ENCODE peak calls at places on chromosome 2, in ten cellular contexts. Q is testis; N is PC-3; Y is endothelial cell of umbilical vein; W is uterus; I is effector memory CD4-positive, alpha-beta T cell; L is right cardiac atrium; O is naive thymus-derived CD4-positive, alpha-beta T cell; C is neuronal stem cell; D is IMR-90. E is an unnamed sample. For H3K27me3 and H3K9me3, the result is how much of the 10 kb centered on the place peaks cover.

GRCh38 chr2:69582582-69583176 is 60.9 kb downstream of the AAK1 start:
- DNase-seq in Q (peak), N (no peak), Y (no peak), W (no peak), I (no peak), L (no peak), O (no peak), C (no peak), D (peak), E (no peak)

GRCh38 chr2:166764216-166764615 is 124.1 kb upstream of the XIRP2 start:
- DNase-seq in Q (no peak), N (no peak), Y (no peak), W (no peak), I (no peak), L (no peak), O (no peak), C (no peak), D (no peak), E (no peak)

GRCh38 chr2:159098815-159099455 is 130.5 kb downstream of the TANC1 start:
- DNase-seq in Q (no peak), N (peak), Y (peak), W (no peak), I (no peak), L (no peak), O (no peak), C (no peak), D (peak), E (no peak)

GRCh38 chr2:68279691-68280090 is 27.4 kb upstream of the PPP3R1 start:
- DNase-seq in Q (no peak), N (no peak), Y (no peak), W (no peak), I (no peak), L (no peak), O (no peak), C (no peak), D (no peak), E (no peak)

GRCh38 chr2:11790228-11790627 is 43.8 kb downstream of the LPIN1 start:
- DNase-seq in Q (no peak), N (no peak), Y (no peak), W (no peak), I (no peak), L (no peak), O (no peak), C (no peak), D (no peak), E (no peak)

GRCh38 chr2:68831688-68832087 is 39.5 kb downstream of the BMP10 start:
- DNase-seq in Q (no peak), N (no peak), Y (peak), W (no peak), I (no peak), L (peak), O (no peak), C (no peak), D (peak), E (no peak)

GRCh38 chr2:136135924-136136906 is 18.3 kb upstream of the CXCR4 start:
- DNase-seq in Q (peak), N (no peak), Y (no peak), W (no peak), I (peak), L (no peak), O (peak), C (no peak), D (no peak), E (no peak)

GRCh38 chr2:17558878-17559277 is 18.4 kb downstream of the VSNL1 start:
- DNase-seq in Q (no peak), N (no peak), Y (no peak), W (no peak), I (no peak), L (no peak), O (no peak), C (no peak), D (no peak), E (no peak)

GRCh38 chr2:168528016-168528415 is 71.9 kb downstream of the CERS6 start:
- DNase-seq in Q (no peak), N (no peak), Y (no peak), W (no peak), I (no peak), L (no peak), O (no peak), C (no peak), D (no peak), E (no peak)

GRCh38 chr2:9648821-9649220 is 18.0 kb upstream of the YWHAQ start:
- DNase-seq in Q (no peak), N (no peak), Y (no peak), W (no peak), I (no peak), L (no peak), O (no peak), C (no peak), D (no peak), E (no peak)

GRCh38 chr2:177165103-177165583 is 47.5 kb upstream of the HNRNPA3 start:
- DNase-seq in Q (peak), N (peak), Y (peak), W (peak), I (no peak), L (peak), O (peak), C (no peak), D (peak), E (peak)

GRCh38 chr2:200171761-200172482 is 134.6 kb upstream of the SPATS2L start:
- DNase-seq in Q (no peak), N (peak), Y (no peak), W (no peak), I (no peak), L (no peak), O (no peak), C (no peak), D (peak), E (no peak)

GRCh38 chr2:94622113-94622618 is 249.1 kb upstream of the TEKT4 start:
- DNase-seq in Q (peak), N (no peak), Y (no peak), W (no peak), I (no peak), L (no peak), O (no peak), C (no peak), D (no peak), E (no peak)
- H3K27me3 ChIP-seq in Q (under half), N (under half), Y (under half), W (under half), I (under half), L (under half), O (under half), C (under half), D (under half), E (under half)

GRCh38 chr2:2719015-2719414 is 387.9 kb upstream of the MYT1L start:
- DNase-seq in Q (no peak), N (no peak), Y (no peak), W (no peak), I (no peak), L (no peak), O (no peak), C (no peak), D (no peak), E (no peak)

GRCh38 chr2:2721296-2721835 is 390.3 kb upstream of the MYT1L start:
- DNase-seq in Q (no peak), N (no peak), Y (no peak), W (no peak), I (no peak), L (no peak), O (no peak), C (no peak), D (no peak), E (no peak)

GRCh38 chr2:2720351-2720750 is 389.3 kb upstream of the MYT1L start:
- DNase-seq in Q (no peak), N (no peak), Y (no peak), W (no peak), I (no peak), L (no peak), O (no peak), C (no peak), D (no peak), E (no peak)

GRCh38 chr2:2717406-2717805 is 386.3 kb upstream of the MYT1L start:
- DNase-seq in Q (no peak), N (no peak), Y (no peak), W (no peak), I (no peak), L (no peak), O (no peak), C (no peak), D (no peak), E (no peak)

GRCh38 chr2:2719781-2720180 is 388.7 kb upstream of the MYT1L start:
- DNase-seq in Q (no peak), N (no peak), Y (no peak), W (no peak), I (no peak), L (no peak), O (no peak), C (no peak), D (no peak), E (no peak)
- H3K9me3 ChIP-seq in Q (under half), N (under half), Y (under half), W (under half), I (under half), L (under half), O (under half), C (under half), D (under half), E (under half)

GRCh38 chr2:222296311-222296736 is 2.5 kb downstream of the PAX3 start:
- DNase-seq in Q (no peak), N (no peak), Y (no peak), W (no peak), I (no peak), L (no peak), O (no peak), C (no peak), D (no peak), E (no peak)

GRCh38 chr2:222297600-222297935 is 1.2 kb downstream of the PAX3 start:
- DNase-seq in Q (no peak), N (no peak), Y (no peak), W (no peak), I (no peak), L (no peak), O (no peak), C (no peak), D (no peak), E (no peak)

GRCh38 chr2:222296911-222297599 is 1.7 kb downstream of the PAX3 start:
- DNase-seq in Q (no peak), N (no peak), Y (no peak), W (no peak), I (no peak), L (no peak), O (no peak), C (no peak), D (no peak), E (no peak)

GRCh38 chr2:222298311-222299150 is at the start of gene PAX3:
- DNase-seq in Q (no peak), N (no peak), Y (no peak), W (no peak), I (no peak), L (no peak), O (no peak), C (no peak), D (no peak), E (no peak)

DNA sequence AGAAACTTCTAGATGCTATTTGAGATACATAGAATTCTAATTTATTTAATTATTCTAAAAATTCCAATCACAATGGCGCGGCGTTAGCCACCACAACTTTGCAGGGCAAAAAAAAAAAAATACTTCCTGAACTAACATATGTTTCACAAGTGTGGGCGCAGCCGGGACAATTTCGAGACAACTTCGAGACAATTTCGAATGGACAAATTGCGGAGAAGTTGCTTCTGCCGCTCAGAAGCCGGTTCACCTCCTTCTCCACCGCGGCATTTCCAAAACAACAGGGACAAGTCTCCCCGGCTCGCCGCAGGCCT is 843 bp downstream of the PAX3 start:
- DNase-seq in Q (no peak), N (no peak), Y (no peak), W (no peak), I (no peak), L (no peak), O (no peak), C (no peak), D (no peak), E (no peak)
- H3K27me3 ChIP-seq in Q (under half), N (half or more), Y (half or more), W (under half), I (half or more), L (under half), O (under half), C (half or more), D (half or more), E (under half)

GRCh38 chr2:157106950-157107349 is 150.6 kb upstream of the GALNT5 start:
- DNase-seq in Q (no peak), N (no peak), Y (no peak), W (no peak), I (no peak), L (no peak), O (no peak), C (no peak), D (no peak), E (no peak)

GRCh38 chr2:157105372-157105771 is 152.1 kb upstream of the GALNT5 start:
- DNase-seq in Q (no peak), N (no peak), Y (no peak), W (no peak), I (no peak), L (no peak), O (no peak), C (no peak), D (no peak), E (no peak)

GRCh38 chr2:157107460-157107859 is 150.0 kb upstream of the GALNT5 start:
- DNase-seq in Q (no peak), N (peak), Y (no peak), W (no peak), I (no peak), L (no peak), O (no peak), C (no peak), D (no peak), E (no peak)

GRCh38 chr2:157107877-157108276 is 149.6 kb upstream of the GALNT5 start:
- DNase-seq in Q (no peak), N (peak), Y (peak), W (no peak), I (no peak), L (no peak), O (no peak), C (no peak), D (peak), E (no peak)
- H3K9me3 ChIP-seq in Q (under half), N (under half), Y (under half), W (under half), I (under half), L (under half), O (under half), C (under half), D (under half), E (under half)

GRCh38 chr2:212737773-212738172 is 199.2 kb upstream of the ERBB4 start:
- DNase-seq in Q (no peak), N (peak), Y (no peak), W (no peak), I (no peak), L (no peak), O (no peak), C (no peak), D (no peak), E (no peak)

GRCh38 chr2:212736327-212736726 is 197.7 kb upstream of the ERBB4 start:
- DNase-seq in Q (no peak), N (peak), Y (no peak), W (no peak), I (no peak), L (no peak), O (no peak), C (no peak), D (no peak), E (no peak)

GRCh38 chr2:212733273-212733672 is 194.7 kb upstream of the ERBB4 start:
- DNase-seq in Q (no peak), N (no peak), Y (no peak), W (no peak), I (no peak), L (no peak), O (no peak), C (no peak), D (no peak), E (no peak)

GRCh38 chr2:212732860-212733259 is 194.3 kb upstream of the ERBB4 start:
- DNase-seq in Q (no peak), N (no peak), Y (no peak), W (no peak), I (no peak), L (no peak), O (no peak), C (no peak), D (peak), E (no peak)

DNA sequence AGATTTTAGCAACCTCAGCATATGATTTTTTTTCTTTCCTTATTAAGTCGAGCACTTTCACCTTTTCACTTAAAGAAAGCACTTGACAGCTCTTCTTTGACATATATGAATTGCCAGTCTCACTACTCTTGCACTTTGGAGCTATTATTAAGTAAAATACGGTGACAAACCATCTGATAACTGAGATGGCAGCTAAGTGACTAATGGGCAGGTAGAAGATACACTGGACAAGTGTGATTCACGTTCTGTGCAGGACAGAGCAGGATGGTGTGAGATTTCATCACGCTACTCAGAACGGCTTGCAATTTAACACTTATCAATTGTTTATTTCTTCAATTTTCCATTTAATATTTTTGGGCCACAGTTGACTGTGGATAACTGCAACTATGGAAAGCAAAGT is 197.0 kb upstream of the ERBB4 start:
- DNase-seq in Q (no peak), N (no peak), Y (no peak), W (no peak), I (no peak), L (no peak), O (no peak), C (no peak), D (no peak), E (no peak)
- H3K27me3 ChIP-seq in Q (under half), N (under half), Y (under half), W (under half), I (under half), L (under half), O (under half), C (under half), D (under half), E (under half)